ENCODE peak calls at places on chromosomes 11 and 22, in eight cellular contexts. S, W, J, T, G, E, N and U are unnamed samples.

GRCh38 chr22:50526849-50527801 is 1.7 kb upstream of the SCO2 start:
- DNase-seq in S (peak; percentile 71), E (no peak), N (no peak), W (no peak), T (peak; percentile 86), J (peak; percentile 70), G (no peak), U (no peak)

GRCh38 chr11:119590651-119591308 is 138.2 kb downstream of the NECTIN1 start:
- DNase-seq in T (no peak), E (no peak), J (no peak), S (peak; percentile 67), G (no peak), W (no peak), N (peak; percentile 5), U (no peak)

GRCh38 chr22:24164243-24164642 is 17.0 kb upstream of the SUSD2 start:
- DNase-seq in N (no peak), E (no peak), S (no peak), J (no peak), W (no peak), T (no peak), G (no peak), U (no peak)

GRCh38 chr11:131033151-131033651 is 116.9 kb upstream of the SNX19 start:
- DNase-seq in S (peak; percentile 63), N (peak; percentile 48), T (no peak), G (no peak), J (no peak), W (no peak), E (peak; percentile 97), U (no peak)

GRCh38 chr11:24046731-24047130 is 450.1 kb upstream of the LUZP2 start:
- DNase-seq in T (no peak), J (no peak), N (no peak), S (no peak), W (no peak), E (no peak), G (no peak), U (no peak)

GRCh38 chr22:50129121-50129734 is 39.4 kb downstream of the MOV10L1 start:
- DNase-seq in N (no peak), E (no peak), G (no peak), S (no peak), W (no peak), T (no peak), J (no peak), U (no peak)

GRCh38 chr11:122863704-122864326 is 18.7 kb upstream of the JHY start:
- DNase-seq in J (peak; percentile 68), T (peak; percentile 68), W (peak; percentile 26), G (no peak), E (peak; percentile 64), S (peak; percentile 37), N (peak; percentile 48), U (peak; percentile 49)

GRCh38 chr11:116379185-116379828 is 393.5 kb downstream of the BUD13 start:
- DNase-seq in S (peak; percentile 34), T (peak; percentile 59), G (no peak), N (peak; percentile 57), E (peak; percentile 1), W (no peak), J (peak; percentile 20), U (peak; percentile 91)

GRCh38 chr11:57491371-57492061 is 24.0 kb downstream of the SLC43A1 start:
- DNase-seq in S (peak; percentile 54), T (peak; percentile 81), G (no peak), E (peak; percentile 6), J (peak; percentile 73), W (no peak), N (peak; percentile 50), U (peak; percentile 54)

GRCh38 chr22:27223317-27224177 is 566.2 kb downstream of the MIAT start:
- DNase-seq in G (no peak), W (no peak), T (no peak), E (peak; percentile 94), J (no peak), S (peak; percentile 11), N (no peak), U (no peak)

GRCh38 chr11:113114452-113115027 is 153.3 kb downstream of the NCAM1 start:
- DNase-seq in N (peak; percentile 9), E (peak; percentile 31), T (peak; percentile 67), J (peak; percentile 15), G (no peak), S (peak; percentile 46), W (peak; percentile 77), U (peak; percentile 51)

GRCh38 chr11:47376543-47377371 is 1.6 kb downstream of the SPI1 start:
- DNase-seq in T (peak; percentile 65), J (peak; percentile 76), N (no peak), E (no peak), G (no peak), S (no peak), W (no peak), U (no peak)

GRCh38 chr11:34091825-34092224 is 13.6 kb upstream of the NAT10 start:
- DNase-seq in S (no peak), G (no peak), E (no peak), T (no peak), N (no peak), W (no peak), J (no peak), U (no peak)

GRCh38 chr22:24741357-24741756 is 33.2 kb downstream of the PIWIL3 start:
- DNase-seq in N (no peak), S (no peak), E (no peak), G (no peak), W (no peak), T (no peak), J (no peak), U (no peak)

GRCh38 chr22:24423519-24424000 is 3.8 kb upstream of the ADORA2A start:
- DNase-seq in J (no peak), W (peak; percentile 19), E (no peak), T (peak; percentile 85), S (peak; percentile 78), G (peak; percentile 83), N (no peak), U (peak; percentile 82)

GRCh38 chr22:17795661-17796548 is 21.6 kb upstream of the BID start:
- DNase-seq in N (no peak), E (no peak), J (no peak), T (no peak), S (no peak), G (no peak), W (no peak), U (no peak)

GRCh38 chr11:12540913-12541587 is 133.2 kb upstream of the TEAD1 start:
- DNase-seq in J (no peak), T (no peak), G (peak; percentile 43), N (no peak), W (no peak), S (no peak), E (peak; percentile 77), U (no peak)

GRCh38 chr11:115751244-115751643 is 247.0 kb upstream of the CADM1 start:
- DNase-seq in N (no peak), G (no peak), W (no peak), J (no peak), T (no peak), E (no peak), S (no peak), U (no peak)

GRCh38 chr11:64237484-64237951 is 3.1 kb downstream of the VEGFB start:
- DNase-seq in G (no peak), S (peak; percentile 83), T (no peak), N (no peak), J (no peak), E (no peak), W (no peak), U (no peak)

GRCh38 chr11:67698247-67698646 is 23.8 kb upstream of the ALDH3B2 start:
- DNase-seq in G (no peak), J (no peak), S (no peak), W (no peak), E (peak; percentile 3), T (peak; percentile 87), N (no peak), U (no peak)

GRCh38 chr11:30595929-30596328 is 9.8 kb upstream of the MPPED2 start:
- DNase-seq in J (no peak), T (no peak), E (no peak), N (no peak), S (no peak), W (no peak), G (no peak), U (no peak)

GRCh38 chr11:59173080-59173963 is 1.4 kb downstream of the DTX4 start:
- DNase-seq in E (no peak), S (peak; percentile 26), N (peak; percentile 23), G (no peak), T (no peak), W (peak; percentile 32), J (no peak), U (peak; percentile 72)